ENCODE peak calls at places on chromosome 22, in four cellular contexts. M, R, V and P are unnamed samples.

GRCh38 chr22:16824718-16825687 is at the start of gene XKR3:
- DNase-seq in M (no peak), V (no peak), R (peak; percentile 55), P (no peak)

GRCh38 chr22:44702479-44703219 is 645 bp downstream of the PRR5 start:
- DNase-seq in M (peak; percentile 51), R (peak; percentile 40), V (peak; percentile 45), P (peak; percentile 44)

GRCh38 chr22:30887418-30887817 is 81.2 kb downstream of the MORC2 start:
- DNase-seq in V (no peak), R (no peak), M (no peak), P (no peak)

GRCh38 chr22:44085743-44086741 is 61.9 kb downstream of the PARVB start:
- DNase-seq in R (peak; percentile 66), M (no peak), V (peak; percentile 63), P (no peak)

GRCh38 chr22:44360306-44360685 is 47.5 kb upstream of the SHISAL1 start:
- DNase-seq in R (no peak), V (no peak), M (no peak), P (no peak)

GRCh38 chr22:45615364-45615763 is 56.3 kb upstream of the ATXN10 start:
- DNase-seq in R (peak; percentile 45), M (no peak), V (no peak), P (no peak)

GRCh38 chr22:23385301-23386244 is 194.5 kb downstream of the IGLL1 start:
- DNase-seq in R (peak; percentile 80), M (peak; percentile 72), V (peak; percentile 85), P (peak; percentile 64)

GRCh38 chr22:42399315-42400271 is 32.6 kb downstream of the NFAM1 start:
- DNase-seq in V (peak; percentile 3), R (peak; percentile 37), M (peak; percentile 37), P (no peak)

GRCh38 chr22:39278040-39278439 is 33.3 kb upstream of the PDGFB start:
- DNase-seq in R (no peak), M (no peak), V (peak; percentile 64), P (no peak)

GRCh38 chr22:22976033-22976922 is 88.7 kb downstream of the IGLL5 start:
- DNase-seq in M (no peak), V (no peak), R (no peak), P (no peak)

DNA sequence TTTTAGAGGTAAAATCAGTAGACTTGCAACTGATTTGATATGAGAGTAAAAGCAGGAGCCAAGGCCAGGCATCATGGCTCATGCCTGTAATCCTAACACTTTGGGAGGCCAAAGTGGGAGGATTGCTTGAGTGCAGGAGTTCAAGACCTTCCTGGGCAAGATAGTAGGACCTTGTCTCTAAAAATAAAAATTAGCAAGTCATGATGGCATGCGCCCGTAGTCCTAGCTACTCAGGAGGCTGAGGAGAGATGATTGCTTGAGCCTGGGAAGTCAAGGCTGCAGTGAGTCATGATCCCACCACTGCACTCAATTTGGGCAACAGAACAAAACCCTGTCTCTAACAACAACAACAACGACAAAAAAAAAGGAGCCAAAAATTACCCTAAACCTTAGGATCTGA is 13.5 kb downstream of the SGSM3 start:
- DNase-seq in V (peak; percentile 82), M (no peak), R (peak; percentile 32), P (no peak)
- H3K27ac ChIP-seq in V (no peak overlapping the region), M (no peak overlapping the region), R (no peak overlapping the region), P (no peak overlapping the region)

GRCh38 chr22:40757071-40757470 is 62.1 kb downstream of the SLC25A17 start:
- DNase-seq in M (no peak), R (no peak), V (peak; percentile 16), P (no peak)
- H3K27ac ChIP-seq in M (no peak overlapping the region), R (no peak overlapping the region), V (no peak overlapping the region), P (no peak overlapping the region)

GRCh38 chr22:28440517-28441366 is 238.9 kb downstream of the TTC28 start:
- DNase-seq in M (no peak), V (peak; percentile 82), R (no peak), P (no peak)

GRCh38 chr22:28441720-28442263 is 237.8 kb downstream of the TTC28 start:
- DNase-seq in R (no peak), M (peak; percentile 6), V (peak; percentile 36), P (no peak)

GRCh38 chr22:28444659-28445058 is 235.0 kb downstream of the TTC28 start:
- DNase-seq in V (no peak), M (no peak), R (no peak), P (no peak)

GRCh38 chr22:28442951-28443876 is 236.4 kb downstream of the TTC28 start:
- DNase-seq in M (peak; percentile 39), V (peak; percentile 87), R (peak; percentile 91), P (peak; percentile 6)

DNA sequence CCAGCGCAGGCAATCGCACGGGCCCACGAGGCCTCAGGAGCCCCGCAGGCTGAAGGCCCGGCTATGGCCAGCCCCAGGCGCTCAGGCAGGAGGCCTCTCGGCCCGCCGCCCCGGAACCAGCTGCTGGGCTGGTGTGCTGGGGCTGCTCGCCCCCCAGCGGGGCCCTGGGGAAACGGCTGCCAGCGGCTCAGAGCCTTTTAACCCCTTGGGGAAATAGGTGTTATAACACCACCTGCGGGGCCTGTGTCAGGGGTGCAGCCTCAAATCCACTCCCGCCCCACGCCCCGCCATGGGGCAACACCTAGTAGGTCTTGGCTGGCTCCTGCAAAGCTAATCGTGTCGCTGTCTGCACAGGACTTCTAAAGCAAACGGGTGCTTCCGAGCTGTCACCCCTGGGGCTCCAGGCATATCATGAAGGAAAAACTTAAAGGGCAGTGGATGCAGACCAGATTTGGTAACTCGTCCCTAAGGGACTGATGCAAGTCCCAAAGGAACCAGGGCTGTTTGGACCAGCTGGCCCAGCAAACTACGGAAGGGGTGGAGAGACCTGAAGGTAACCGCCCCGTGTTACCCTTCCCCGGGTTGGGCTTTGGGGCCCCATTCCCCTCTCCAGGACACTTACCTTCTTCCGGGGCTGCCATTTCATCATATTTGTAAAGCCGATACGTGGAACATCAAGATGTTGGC is 237.2 kb downstream of the TTC28 start:
- DNase-seq in M (peak; percentile 58), V (peak; percentile 89), R (peak; percentile 92), P (peak; percentile 19)
- H3K27ac ChIP-seq in M (no peak overlapping the region), V (peak overlapping the region; percentile 90), R (peak overlapping the region; percentile 6), P (no peak overlapping the region)

DNA sequence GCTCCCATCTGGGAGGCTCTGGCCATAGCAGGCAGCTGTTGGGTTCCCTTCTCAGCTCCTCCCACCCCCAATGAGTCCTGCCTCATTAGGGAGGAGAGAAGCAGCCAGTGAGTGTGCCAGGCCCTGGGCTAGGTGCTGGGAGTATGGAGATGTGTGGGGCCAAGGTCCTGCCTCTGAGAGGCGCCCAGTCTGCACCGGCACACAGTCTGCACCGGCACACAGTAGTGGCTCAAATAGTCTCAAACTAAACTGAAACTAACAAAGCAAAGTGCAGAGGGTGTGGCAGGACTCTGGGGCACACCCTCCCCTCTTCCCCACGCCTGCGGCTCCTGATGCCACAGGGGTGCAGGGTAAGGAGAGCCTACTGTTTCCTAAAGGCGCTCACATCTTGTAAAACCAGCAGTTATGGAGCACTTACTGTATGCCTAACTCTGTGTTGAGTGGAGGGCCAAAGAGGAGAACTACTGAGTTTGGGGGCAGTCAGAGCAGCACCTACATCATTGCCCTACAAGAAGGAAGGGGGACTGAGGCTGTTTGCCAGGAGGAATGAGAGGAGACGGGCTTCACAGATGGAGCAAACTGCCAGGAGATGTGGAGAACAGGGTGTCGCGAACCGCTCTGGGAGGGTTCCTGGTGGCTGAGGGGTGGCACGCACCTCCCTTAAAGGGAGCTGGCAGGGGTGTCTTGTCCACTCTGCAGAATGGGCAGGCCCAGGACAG is 959 bp upstream of the SH3BP1 start:
- DNase-seq in M (no peak), R (peak; percentile 36), V (no peak), P (no peak)
- H3K27ac ChIP-seq in M (peak overlapping the region; percentile 28), R (peak overlapping the region; percentile 7), V (no peak overlapping the region), P (peak overlapping the region; percentile 56)

DNA sequence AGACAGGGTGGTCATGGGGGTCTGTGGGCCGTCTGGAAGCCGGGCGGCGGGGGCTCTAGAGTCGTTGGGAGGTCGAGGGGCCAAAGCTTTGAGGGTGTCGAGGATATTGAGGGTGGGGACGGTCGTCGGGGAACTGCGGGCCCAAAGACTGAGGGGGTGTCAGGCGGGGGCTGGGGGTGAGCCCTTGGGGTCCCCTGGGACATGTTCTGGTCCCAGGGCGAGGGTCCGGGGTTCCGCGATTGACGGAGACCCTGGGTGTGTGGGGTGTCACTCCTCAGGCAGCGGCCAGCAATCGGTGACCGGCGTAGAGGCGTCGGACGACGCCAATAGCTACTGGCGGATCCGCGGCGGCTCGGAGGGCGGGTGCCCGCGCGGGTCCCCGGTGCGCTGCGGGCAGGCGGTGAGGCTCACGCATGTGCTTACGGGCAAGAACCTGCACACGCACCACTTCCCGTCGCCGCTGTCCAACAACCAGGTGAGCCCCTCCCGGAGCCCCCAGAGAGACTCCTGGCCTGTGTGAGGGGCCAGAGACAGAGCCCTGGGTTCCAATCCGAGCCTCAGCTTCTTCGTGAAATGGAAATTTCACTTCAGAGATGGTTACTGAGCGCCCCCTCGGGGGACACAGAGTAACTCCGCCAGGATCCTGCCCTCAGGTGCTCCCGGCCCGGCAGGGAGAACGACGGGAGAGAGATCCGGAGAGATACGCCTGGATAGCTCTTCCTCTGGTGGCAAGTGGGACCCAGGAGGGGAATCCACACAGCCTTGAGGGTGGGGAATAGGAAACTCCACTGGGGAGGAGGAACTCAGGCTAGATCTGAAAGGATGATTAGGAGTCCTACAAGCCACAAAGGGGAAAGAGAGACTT is 714 bp downstream of the SDF2L1 start:
- DNase-seq in V (peak; percentile 44), M (no peak), R (peak; percentile 87), P (peak; percentile 22)
- H3K27ac ChIP-seq in V (peak overlapping the region; percentile 90), M (no peak overlapping the region), R (no peak overlapping the region), P (peak overlapping the region; percentile 79)

GRCh38 chr22:41043727-41044126 is 48.7 kb upstream of the EP300 start:
- DNase-seq in R (no peak), M (no peak), V (no peak), P (no peak)

GRCh38 chr22:41050873-41051272 is 41.5 kb upstream of the EP300 start:
- DNase-seq in V (no peak), M (no peak), R (no peak), P (no peak)

GRCh38 chr22:41052661-41053490 is 39.5 kb upstream of the EP300 start:
- DNase-seq in R (peak; percentile 16), V (peak; percentile 70), M (no peak), P (no peak)

GRCh38 chr22:41047741-41048140 is 44.7 kb upstream of the EP300 start:
- DNase-seq in M (no peak), R (no peak), V (peak; percentile 21), P (no peak)

GRCh38 chr22:41048791-41049717 is 43.3 kb upstream of the EP300 start:
- DNase-seq in M (peak; percentile 32), R (peak; percentile 85), V (peak; percentile 92), P (no peak)
- H3K27ac ChIP-seq in M (peak overlapping the region; percentile 37), R (no peak overlapping the region), V (peak overlapping the region; percentile 56), P (no peak overlapping the region)

DNA sequence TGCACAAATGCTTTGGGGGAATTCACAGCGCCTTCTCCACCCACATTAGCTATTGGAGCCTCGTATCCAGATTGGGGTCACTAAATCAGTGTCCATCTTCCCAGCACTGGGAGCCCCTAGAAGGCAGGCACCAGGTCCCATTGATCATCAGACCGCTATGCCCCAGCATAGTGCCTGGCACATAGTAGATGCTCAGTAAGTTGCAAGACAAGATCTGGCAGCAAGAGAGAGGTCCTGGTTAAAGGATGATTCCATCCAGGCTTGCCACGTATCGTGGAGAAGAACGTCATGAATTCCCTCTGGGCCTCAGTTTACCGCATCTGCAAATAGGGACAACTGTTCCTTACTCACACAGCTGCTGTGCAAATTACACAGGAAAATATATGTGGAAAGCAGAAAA is 1.7 kb downstream of the TMEM184B start:
- DNase-seq in V (no peak), R (no peak), M (no peak), P (no peak)
- H3K27ac ChIP-seq in V (no peak overlapping the region), R (no peak overlapping the region), M (no peak overlapping the region), P (no peak overlapping the region)